ENCODE peak calls at places on chromosomes 2 and 18, in four cellular contexts. L is A549, M is WTC11, E is HepG2. V is an unnamed sample.
A peak's percentile ranks its signal among the peaks of the same experiment; 100 is the strongest.

GRCh38 chr2:138827426-138828054 is 47.4 kb upstream of the NXPH2 start:
- DNase-seq in M (no peak), E (peak; percentile 74), L (peak; percentile 30), V (peak; percentile 13)

GRCh38 chr2:197092431-197092830 is 165.9 kb upstream of the PGAP1 start:
- DNase-seq in M (no peak), E (no peak), L (no peak), V (no peak)

GRCh38 chr2:3492951-3493609 is 26.3 kb downstream of the ADI1 start:
- DNase-seq in M (no peak), E (peak; percentile 64), L (no peak), V (no peak)

GRCh38 chr2:70367722-70368323 is 66.0 kb upstream of the FAM136A start:
- DNase-seq in E (no peak), L (no peak), M (peak; percentile 53), V (peak; percentile 12)

GRCh38 chr18:32468147-32468845 is 2.4 kb downstream of the GAREM1 start:
- DNase-seq in L (no peak), E (no peak), M (no peak), V (no peak)

GRCh38 chr2:215540646-215541045 is 104.8 kb upstream of the FN1 start:
- DNase-seq in M (no peak), E (no peak), L (no peak), V (no peak)

GRCh38 chr2:219688560-219689445 is 61.4 kb downstream of the SLC4A3 start:
- DNase-seq in M (no peak), L (no peak), E (peak; percentile 36), V (no peak)

GRCh38 chr2:154158101-154158500 is 286.4 kb downstream of the GALNT13 start:
- DNase-seq in L (no peak), M (no peak), E (no peak), V (no peak)

GRCh38 chr2:237943395-237944094 is 23.3 kb upstream of the UBE2F start:
- DNase-seq in L (no peak), M (no peak), E (no peak), V (no peak)

GRCh38 chr2:210162466-210163124 is 8.6 kb downstream of the KANSL1L start:
- DNase-seq in E (no peak), M (no peak), L (no peak), V (no peak)

GRCh38 chr2:18753722-18754121 is 164.4 kb upstream of the NT5C1B start:
- DNase-seq in L (no peak), M (no peak), E (no peak), V (no peak)

GRCh38 chr2:61460168-61460567 is 10.7 kb downstream of the USP34 start:
- DNase-seq in M (no peak), E (peak; percentile 92), L (no peak), V (no peak)

GRCh38 chr2:20509766-20510490 is 63.1 kb downstream of the RHOB start:
- DNase-seq in M (peak; percentile 69), E (peak; percentile 76), L (no peak), V (peak; percentile 80)

GRCh38 chr2:26058390-26058789 is 24.5 kb downstream of the RAB10 start:
- DNase-seq in L (no peak), E (peak; percentile 48), M (no peak), V (no peak)

GRCh38 chr2:48605482-48606175 is 12.0 kb upstream of the GTF2A1L start:
- DNase-seq in E (no peak), L (no peak), M (no peak), V (peak; percentile 69)

GRCh38 chr2:182553483-182553882 is 126.6 kb upstream of the PDE1A start:
- DNase-seq in M (no peak), L (no peak), E (no peak), V (no peak)

GRCh38 chr18:63378919-63379638 is 12.1 kb upstream of the KDSR start:
- DNase-seq in E (no peak), M (no peak), L (no peak), V (no peak)

GRCh38 chr2:68739261-68740183 is 4.9 kb downstream of the ARHGAP25 start:
- DNase-seq in L (no peak), E (no peak), M (no peak), V (no peak)

GRCh38 chr2:229586012-229586411 is 128.3 kb downstream of the DNER start:
- DNase-seq in M (no peak), E (no peak), L (no peak), V (no peak)

GRCh38 chr2:165793161-165793778 is 777 bp downstream of the GALNT3 start:
- DNase-seq in E (no peak), M (peak; percentile 26), L (no peak), V (no peak)

GRCh38 chr18:70413455-70413854 is 124.6 kb downstream of the SOCS6 start:
- DNase-seq in E (peak; percentile 45), L (no peak), M (no peak), V (no peak)

GRCh38 chr2:105737980-105738657 is 6.6 kb upstream of the NCK2 start:
- DNase-seq in L (no peak), M (no peak), E (no peak), V (no peak)

GRCh38 chr2:240920783-240921231 is 14.7 kb downstream of the CROCC2 start:
- DNase-seq in L (no peak), E (no peak), M (no peak), V (no peak)

GRCh38 chr2:120951701-120952100 is 216.0 kb downstream of the GLI2 start:
- DNase-seq in E (no peak), L (no peak), M (no peak), V (no peak)

GRCh38 chr2:178761759-178762371 is 45.4 kb downstream of the TTN start:
- DNase-seq in E (peak; percentile 60), L (peak; percentile 6), M (peak; percentile 22), V (peak; percentile 73)

GRCh38 chr2:15840173-15840572 is 100.2 kb upstream of the MYCN start:
- DNase-seq in E (no peak), L (no peak), M (no peak), V (no peak)

GRCh38 chr2:18932864-18933263 is 343.5 kb upstream of the NT5C1B start:
- DNase-seq in L (no peak), E (no peak), M (no peak), V (no peak)

GRCh38 chr2:6866239-6866745 is 585 bp upstream of the CMPK2 start:
- DNase-seq in M (peak; percentile 10), E (peak; percentile 24), L (peak; percentile 44), V (peak; percentile 29)

GRCh38 chr2:48341556-48342133 is 188.3 kb upstream of the STON1 start:
- DNase-seq in L (no peak), M (no peak), E (no peak), V (no peak)

GRCh38 chr2:96959406-96960110 is 26.8 kb downstream of the FAM178B start:
- DNase-seq in M (no peak), E (no peak), L (no peak), V (no peak)

GRCh38 chr2:85933753-85934594 is 45.2 kb upstream of the ST3GAL5 start:
- DNase-seq in M (no peak), E (no peak), L (no peak), V (peak; percentile 77)

GRCh38 chr2:150491430-150491829 is 4.0 kb upstream of the RND3 start:
- DNase-seq in L (no peak), E (no peak), M (no peak), V (no peak)
- TF ChIP-seq USF2 in L (no peak), E (no peak), M (no peak), V (no peak)

GRCh38 chr2:133579295-133579694 is 11.0 kb upstream of the NCKAP5 start:
- DNase-seq in L (no peak), M (no peak), E (no peak), V (no peak)
- TF ChIP-seq HMGXB4 in L (no peak), M (no peak), E (no peak), V (no peak)

DNA sequence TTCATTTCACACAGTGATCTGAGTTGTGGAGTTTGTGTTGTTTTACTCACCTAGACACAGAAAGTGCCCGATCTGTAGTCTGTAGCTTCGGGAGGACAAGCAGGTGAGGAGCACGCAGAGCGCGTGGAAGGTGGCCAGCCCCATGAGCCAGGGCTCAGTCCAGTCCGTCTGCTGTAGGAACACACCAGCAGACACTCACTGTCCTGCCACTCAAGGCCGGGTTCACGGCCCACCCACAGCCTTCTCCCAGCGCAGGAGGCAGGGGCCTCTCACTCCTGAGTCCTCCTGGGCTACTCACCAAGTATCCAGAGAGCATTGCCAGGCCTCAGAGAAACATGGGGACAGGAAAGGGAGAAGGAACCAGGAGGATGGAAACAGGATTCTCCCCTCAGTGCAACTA is 1.7 kb downstream of the TMEM18 start:
- DNase-seq in E (no peak), L (no peak), M (no peak), V (no peak)
- TF ChIP-seq USF2 in E (no peak), L (no peak), M (no peak), V (no peak)

DNA sequence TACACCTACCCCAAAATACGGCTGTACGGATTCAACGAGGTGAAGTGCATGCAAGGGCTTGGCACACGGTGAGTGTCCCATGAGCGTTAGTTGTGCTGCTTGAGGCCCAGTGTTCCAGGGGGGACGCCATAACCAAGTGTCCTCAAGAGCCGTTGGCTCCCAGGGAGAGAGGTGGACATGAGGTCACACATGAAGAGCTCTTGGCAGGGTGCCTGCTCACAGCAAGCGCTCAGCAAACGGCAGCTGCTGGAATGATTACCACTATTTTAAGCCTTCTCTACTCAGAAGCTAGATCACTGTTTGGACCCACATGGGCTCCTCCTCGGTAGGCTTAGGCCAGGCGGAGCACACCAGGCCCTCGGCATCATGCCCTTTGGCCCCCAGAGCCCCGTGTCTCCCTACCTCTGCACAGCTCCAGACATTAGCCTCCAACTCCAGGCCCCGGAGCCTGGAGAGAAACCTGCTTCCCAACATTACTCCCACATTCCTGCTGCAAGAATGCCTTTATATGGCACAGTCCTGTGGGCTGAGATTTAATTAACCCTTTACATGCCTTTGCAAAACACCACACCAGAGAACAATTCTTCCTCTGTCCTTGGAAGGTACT is 68.4 kb upstream of the PPP1CB start:
- DNase-seq in E (peak; percentile 42), L (peak; percentile 27), M (no peak), V (peak; percentile 92)
- TF ChIP-seq HMGXB4 in E (no peak), L (no peak), M (no peak), V (no peak)